ENCODE peak calls at places on chromosome 14, in four cellular contexts. One of them, this sample, is unnamed.
A peak's percentile ranks its signal among the peaks of the same experiment; 100 is the strongest.

GRCh38 chr14:76193696-76194095 is 42.0 kb downstream of the GPATCH2L start:
- DNase-seq in AG09309: no peak
- DNase-seq in sciatic nerve: no peak
- DNase-seq in neural progenitor cell: no peak
- DNase-seq in this sample: peak; percentile 47

GRCh38 chr14:94989946-94990345 is 167.4 kb downstream of the DICER1 start:
- DNase-seq in AG09309: no peak
- DNase-seq in sciatic nerve: no peak
- DNase-seq in neural progenitor cell: no peak
- DNase-seq in this sample: no peak

GRCh38 chr14:24430143-24430681 is 458 bp downstream of the KHNYN start:
- DNase-seq in AG09309: peak; percentile 16
- DNase-seq in sciatic nerve: peak; percentile 91
- DNase-seq in neural progenitor cell: peak; percentile 76
- DNase-seq in this sample: peak; percentile 66

GRCh38 chr14:36474593-36474992 is 45.4 kb downstream of the NKX2-1 start:
- DNase-seq in AG09309: no peak
- DNase-seq in sciatic nerve: no peak
- DNase-seq in neural progenitor cell: no peak
- DNase-seq in this sample: no peak

GRCh38 chr14:98835825-98836100 is 436.2 kb downstream of the BCL11B start:
- DNase-seq in AG09309: no peak
- DNase-seq in sciatic nerve: no peak
- DNase-seq in neural progenitor cell: no peak
- DNase-seq in this sample: no peak

GRCh38 chr14:102215071-102215470 is 75.4 kb downstream of the WDR20 start:
- DNase-seq in AG09309: peak; percentile 56
- DNase-seq in sciatic nerve: peak; percentile 52
- DNase-seq in neural progenitor cell: no peak
- DNase-seq in this sample: peak; percentile 84

GRCh38 chr14:73047808-73048207 is 10.5 kb upstream of the RBM25 start:
- DNase-seq in AG09309: no peak
- DNase-seq in sciatic nerve: no peak
- DNase-seq in neural progenitor cell: no peak
- DNase-seq in this sample: no peak

GRCh38 chr14:63470877-63471565 is 72.2 kb downstream of the PPP2R5E start:
- DNase-seq in AG09309: peak; percentile 38
- DNase-seq in sciatic nerve: no peak
- DNase-seq in neural progenitor cell: no peak
- DNase-seq in this sample: peak; percentile 91

GRCh38 chr14:87332001-87332400 is 661.0 kb downstream of the GALC start:
- DNase-seq in AG09309: no peak
- DNase-seq in sciatic nerve: no peak
- DNase-seq in neural progenitor cell: no peak
- DNase-seq in this sample: peak; percentile 73

GRCh38 chr14:92635031-92635430 is 113.4 kb downstream of the LGMN start:
- DNase-seq in AG09309: no peak
- DNase-seq in sciatic nerve: no peak
- DNase-seq in neural progenitor cell: no peak
- DNase-seq in this sample: no peak

GRCh38 chr14:65334765-65335411 is 77.6 kb upstream of the FUT8 start:
- DNase-seq in AG09309: no peak
- DNase-seq in sciatic nerve: no peak
- DNase-seq in neural progenitor cell: peak; percentile 3
- DNase-seq in this sample: no peak

GRCh38 chr14:36161781-36162180 is 14.7 kb downstream of the PTCSC3 start:
- DNase-seq in AG09309: no peak
- DNase-seq in sciatic nerve: no peak
- DNase-seq in neural progenitor cell: no peak
- DNase-seq in this sample: no peak

GRCh38 chr14:99127651-99128167 is 144.3 kb downstream of the BCL11B start:
- DNase-seq in AG09309: no peak
- DNase-seq in sciatic nerve: no peak
- DNase-seq in neural progenitor cell: no peak
- DNase-seq in this sample: no peak

GRCh38 chr14:91246051-91246852 is 1.7 kb upstream of the GPR68 start:
- DNase-seq in AG09309: no peak
- DNase-seq in sciatic nerve: no peak
- DNase-seq in neural progenitor cell: no peak
- DNase-seq in this sample: no peak

GRCh38 chr14:32925439-32925838 is 13.2 kb upstream of the NPAS3 start:
- DNase-seq in AG09309: no peak
- DNase-seq in sciatic nerve: no peak
- DNase-seq in neural progenitor cell: no peak
- DNase-seq in this sample: no peak

GRCh38 chr14:73789996-73790581 is 61.5 kb upstream of the PTGR2 start:
- DNase-seq in AG09309: peak; percentile 78
- DNase-seq in sciatic nerve: peak; percentile 82
- DNase-seq in neural progenitor cell: no peak
- DNase-seq in this sample: peak; percentile 97

GRCh38 chr14:73943083-73943482 is 6.8 kb downstream of the FAM161B start:
- DNase-seq in AG09309: peak; percentile 60
- DNase-seq in sciatic nerve: no peak
- DNase-seq in neural progenitor cell: no peak
- DNase-seq in this sample: peak; percentile 71

GRCh38 chr14:31449971-31450610 is 7.2 kb downstream of the DTD2 start:
- DNase-seq in AG09309: no peak
- DNase-seq in sciatic nerve: no peak
- DNase-seq in neural progenitor cell: peak; percentile 9
- DNase-seq in this sample: peak; percentile 41

GRCh38 chr14:21768116-21768874 is 94.7 kb upstream of the OR4E1 start:
- DNase-seq in AG09309: no peak
- DNase-seq in sciatic nerve: no peak
- DNase-seq in neural progenitor cell: peak; percentile 80
- DNase-seq in this sample: peak; percentile 1

GRCh38 chr14:42110167-42110566 is 503.5 kb downstream of the LRFN5 start:
- DNase-seq in AG09309: peak; percentile 32
- DNase-seq in sciatic nerve: no peak
- DNase-seq in neural progenitor cell: peak; percentile 55
- DNase-seq in this sample: peak; percentile 71

GRCh38 chr14:99690636-99691035 is 6.5 kb downstream of the CYP46A1 start:
- DNase-seq in AG09309: no peak
- DNase-seq in sciatic nerve: no peak
- DNase-seq in neural progenitor cell: no peak
- DNase-seq in this sample: no peak

GRCh38 chr14:91373591-91374245 is 43.9 kb downstream of the CCDC88C start:
- DNase-seq in AG09309: no peak
- DNase-seq in sciatic nerve: no peak
- DNase-seq in neural progenitor cell: no peak
- DNase-seq in this sample: no peak

GRCh38 chr14:68518910-68519686 is 273.8 kb downstream of the ZFP36L1 start:
- DNase-seq in AG09309: no peak
- DNase-seq in sciatic nerve: no peak
- DNase-seq in neural progenitor cell: no peak
- DNase-seq in this sample: peak; percentile 63

GRCh38 chr14:22549981-22550670 is 38.9 kb downstream of the DAD1 start:
- DNase-seq in AG09309: no peak
- DNase-seq in sciatic nerve: no peak
- DNase-seq in neural progenitor cell: no peak
- DNase-seq in this sample: peak; percentile 63

GRCh38 chr14:73829526-73830431 is 21.9 kb upstream of the PTGR2 start:
- DNase-seq in AG09309: peak; percentile 52
- DNase-seq in sciatic nerve: no peak
- DNase-seq in neural progenitor cell: no peak
- DNase-seq in this sample: peak; percentile 76

GRCh38 chr14:44040561-44040960 is 466.5 kb downstream of the FSCB start:
- DNase-seq in AG09309: no peak
- DNase-seq in sciatic nerve: no peak
- DNase-seq in neural progenitor cell: no peak
- DNase-seq in this sample: no peak

GRCh38 chr14:60845523-60845922 is 111.0 kb downstream of the MNAT1 start:
- DNase-seq in AG09309: no peak
- DNase-seq in sciatic nerve: no peak
- DNase-seq in neural progenitor cell: no peak
- DNase-seq in this sample: no peak

GRCh38 chr14:94987409-94987808 is 169.9 kb downstream of the DICER1 start:
- DNase-seq in AG09309: no peak
- DNase-seq in sciatic nerve: no peak
- DNase-seq in neural progenitor cell: no peak
- DNase-seq in this sample: no peak